ENCODE peak calls at places on chromosomes 1 and 21, in eight cellular contexts. H, I, R, G, B, A, U and F are unnamed samples.

GRCh38 chr1:19949016-19949415 is 25.6 kb upstream of the PLA2G2E start:
- DNase-seq in H (no peak), I (no peak), R (no peak), G (no peak), B (no peak), A (peak), U (peak), F (peak)

GRCh38 chr21:32056791-32057190 is 184.0 kb downstream of the HUNK start:
- DNase-seq in H (no peak), I (no peak), R (no peak), G (no peak), B (no peak), A (no peak), U (no peak), F (no peak)

GRCh38 chr1:115275216-115275615 is 62.8 kb downstream of the NGF start:
- DNase-seq in H (no peak), I (peak), R (no peak), G (no peak), B (no peak), A (no peak), U (no peak), F (peak)

GRCh38 chr1:36109041-36109679 is 15.9 kb downstream of the COL8A2 start:
- DNase-seq in H (no peak), I (no peak), R (no peak), G (no peak), B (no peak), A (no peak), U (peak), F (peak)

GRCh38 chr1:56258395-56258794 is 321.0 kb downstream of the PLPP3 start:
- DNase-seq in H (no peak), I (no peak), R (no peak), G (no peak), B (no peak), A (no peak), U (no peak), F (no peak)

GRCh38 chr1:200353232-200353631 is 56.6 kb downstream of the ZNF281 start:
- DNase-seq in H (no peak), I (no peak), R (no peak), G (no peak), B (no peak), A (no peak), U (no peak), F (peak)

GRCh38 chr1:7705048-7705907 is 65.8 kb upstream of the VAMP3 start:
- DNase-seq in H (peak), I (no peak), R (no peak), G (peak), B (peak), A (no peak), U (no peak), F (no peak)

GRCh38 chr21:32592929-32593502 is 7.7 kb upstream of the TCP10L start:
- DNase-seq in H (no peak), I (no peak), R (no peak), G (peak), B (no peak), A (no peak), U (no peak), F (no peak)

GRCh38 chr21:35401476-35401875 is 352.4 kb upstream of the RUNX1 start:
- DNase-seq in H (no peak), I (no peak), R (no peak), G (no peak), B (no peak), A (no peak), U (no peak), F (no peak)

GRCh38 chr1:176789571-176790090 is 326.7 kb downstream of the PAPPA2 start:
- DNase-seq in H (no peak), I (no peak), R (no peak), G (no peak), B (no peak), A (no peak), U (peak), F (peak)

GRCh38 chr1:169878498-169878897 is 15.2 kb downstream of the SCYL3 start:
- DNase-seq in H (no peak), I (no peak), R (no peak), G (no peak), B (no peak), A (no peak), U (no peak), F (no peak)

GRCh38 chr1:79688932-79689331 is 682.4 kb upstream of the ADGRL4 start:
- DNase-seq in H (no peak), I (no peak), R (no peak), G (no peak), B (no peak), A (no peak), U (no peak), F (no peak)

GRCh38 chr1:18922319-18922726 is 20.0 kb upstream of the ALDH4A1 start:
- DNase-seq in H (peak), I (no peak), R (peak), G (peak), B (no peak), A (peak), U (peak), F (peak)

GRCh38 chr21:45865106-45865835 is 116.3 kb upstream of the COL6A1 start:
- DNase-seq in H (peak), I (no peak), R (no peak), G (no peak), B (no peak), A (no peak), U (peak), F (peak)

GRCh38 chr1:77874804-77875445 is 13.5 kb upstream of the NEXN start:
- DNase-seq in H (no peak), I (no peak), R (no peak), G (no peak), B (no peak), A (no peak), U (peak), F (peak)

GRCh38 chr1:29974345-29974744 is 738.0 kb downstream of the PTPRU start:
- DNase-seq in H (no peak), I (peak), R (no peak), G (no peak), B (no peak), A (no peak), U (peak), F (peak)

GRCh38 chr1:221712198-221712684 is 29.6 kb downstream of the DUSP10 start:
- DNase-seq in H (no peak), I (peak), R (no peak), G (no peak), B (no peak), A (no peak), U (peak), F (peak)

GRCh38 chr1:22533244-22533643 is 30.0 kb upstream of the EPHA8 start:
- DNase-seq in H (no peak), I (no peak), R (no peak), G (no peak), B (peak), A (no peak), U (no peak), F (no peak)

GRCh38 chr1:147549526-147549925 is 8.2 kb downstream of the BCL9 start:
- DNase-seq in H (no peak), I (no peak), R (no peak), G (no peak), B (no peak), A (no peak), U (no peak), F (no peak)

GRCh38 chr1:151530461-151530860 is 9.6 kb upstream of the TUFT1 start:
- DNase-seq in H (peak), I (no peak), R (no peak), G (no peak), B (no peak), A (no peak), U (no peak), F (no peak)

GRCh38 chr1:117205368-117205767 is 5.4 kb downstream of the VTCN1 start:
- DNase-seq in H (no peak), I (no peak), R (no peak), G (no peak), B (no peak), A (no peak), U (no peak), F (no peak)

GRCh38 chr1:234221601-234222000 is 151.7 kb upstream of the COA6 start:
- DNase-seq in H (no peak), I (no peak), R (no peak), G (no peak), B (no peak), A (no peak), U (no peak), F (no peak)

GRCh38 chr1:219576931-219577330 is 36.0 kb downstream of the ZC3H11B start:
- DNase-seq in H (no peak), I (no peak), R (no peak), G (no peak), B (no peak), A (no peak), U (no peak), F (no peak)

GRCh38 chr1:238681021-238681420 is 705.3 kb upstream of the CHRM3 start:
- DNase-seq in H (no peak), I (no peak), R (no peak), G (no peak), B (no peak), A (no peak), U (peak), F (peak)

GRCh38 chr1:199821029-199821779 is 206.3 kb upstream of the NR5A2 start:
- DNase-seq in H (no peak), I (no peak), R (no peak), G (no peak), B (no peak), A (no peak), U (no peak), F (peak)

GRCh38 chr1:4597020-4597419 is 57.4 kb upstream of the AJAP1 start:
- DNase-seq in H (peak), I (no peak), R (no peak), G (no peak), B (no peak), A (no peak), U (no peak), F (no peak)

GRCh38 chr1:209697082-209697481 is 7.6 kb upstream of the HSD11B1 start:
- DNase-seq in H (no peak), I (no peak), R (no peak), G (no peak), B (no peak), A (no peak), U (peak), F (peak)

GRCh38 chr1:155082301-155082940 is 3.8 kb downstream of the EFNA3 start:
- DNase-seq in H (no peak), I (no peak), R (no peak), G (no peak), B (no peak), A (no peak), U (no peak), F (no peak)

GRCh38 chr21:44875341-44875740 is 1.9 kb upstream of the PTTG1IP start:
- DNase-seq in H (no peak), I (peak), R (no peak), G (no peak), B (no peak), A (no peak), U (peak), F (peak)

GRCh38 chr1:234781241-234782056 is 171.5 kb upstream of the IRF2BP2 start:
- DNase-seq in H (peak), I (no peak), R (no peak), G (no peak), B (no peak), A (no peak), U (no peak), F (no peak)

GRCh38 chr21:34242973-34243372 is 120.8 kb upstream of the KCNE2 start:
- DNase-seq in H (no peak), I (no peak), R (no peak), G (no peak), B (no peak), A (no peak), U (no peak), F (no peak)

DNA sequence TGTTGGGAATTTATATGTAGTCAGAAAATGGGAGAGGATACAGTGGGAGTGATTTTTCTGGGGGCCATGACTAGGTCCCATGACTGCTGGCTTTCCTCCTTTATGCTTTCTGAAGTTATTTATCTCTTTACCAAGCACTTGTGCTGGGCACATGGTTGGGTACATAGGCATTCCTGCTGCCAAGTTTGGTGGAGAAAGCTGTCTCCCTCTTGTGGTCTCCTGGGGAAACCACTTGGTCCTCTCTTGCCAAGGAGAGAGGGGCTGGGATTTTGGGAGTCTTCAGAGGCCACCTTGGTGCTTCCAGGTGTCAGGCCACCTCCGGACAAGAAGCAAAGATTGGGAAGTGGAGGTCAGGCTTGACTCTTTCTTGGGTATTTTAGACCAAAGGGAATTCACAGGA is 120.2 kb upstream of the KCNE2 start:
- DNase-seq in H (no peak), I (peak), R (no peak), G (no peak), B (peak), A (peak), U (peak), F (peak)
- TF ChIP-seq CTCF in H (no peak), I (peak), R (no peak), G (no peak), B (peak), A (peak), U (peak), F (peak)

DNA sequence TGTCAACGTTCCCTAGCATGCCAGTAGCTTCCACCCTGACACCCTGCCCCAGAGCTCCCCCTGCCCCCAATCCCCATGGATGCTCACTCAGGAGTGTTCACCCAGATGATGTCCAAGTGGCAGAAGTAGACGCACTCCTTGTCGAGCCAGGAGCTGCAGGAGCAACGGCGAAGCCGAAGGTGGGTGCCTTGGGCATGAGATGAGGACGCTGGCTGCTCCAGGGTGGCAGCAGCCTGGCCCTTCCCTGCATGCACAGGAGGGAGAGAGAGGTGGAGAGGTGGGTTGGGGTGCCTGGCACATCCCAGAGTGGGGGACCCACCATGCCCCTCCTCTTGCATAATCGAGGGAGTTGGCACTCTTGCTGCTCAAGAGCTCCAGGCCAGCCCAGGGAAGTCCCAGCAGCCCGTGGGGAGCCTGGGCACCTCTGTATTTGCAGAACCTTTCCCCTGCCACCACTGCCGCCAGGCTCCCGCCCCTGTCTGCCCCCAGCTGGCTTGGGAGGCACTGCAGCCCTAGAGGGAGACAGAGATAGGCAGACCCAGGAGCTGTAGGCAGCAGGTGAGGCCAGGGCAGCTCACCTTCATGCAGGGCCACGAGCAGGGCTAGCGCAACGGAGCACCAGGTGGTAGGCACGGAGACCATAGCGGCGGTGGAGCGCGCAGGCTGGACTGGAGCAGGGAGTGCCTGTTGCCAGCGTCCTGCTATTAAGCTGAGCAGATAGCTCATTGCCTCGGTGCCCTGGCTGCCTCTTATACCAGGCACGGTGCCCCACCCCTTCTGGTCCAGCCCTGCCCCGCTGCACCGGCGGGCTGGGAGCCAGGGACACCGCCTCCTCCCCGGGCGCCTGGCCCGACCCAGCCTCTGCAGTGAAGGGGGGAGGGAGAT is at the start of gene EDN2:
- DNase-seq in H (no peak), I (no peak), R (peak), G (no peak), B (peak), A (peak), U (no peak), F (no peak)
- TF ChIP-seq CTCF in H (no peak), I (peak), R (peak), G (no peak), B (peak), A (no peak), U (peak), F (peak)

GRCh38 chr1:91548382-91549040 is 47.9 kb downstream of the CDC7 start:
- DNase-seq in H (no peak), I (peak), R (no peak), G (no peak), B (no peak), A (no peak), U (no peak), F (no peak)

GRCh38 chr1:91545506-91546300 is 45.1 kb downstream of the CDC7 start:
- DNase-seq in H (peak), I (no peak), R (no peak), G (no peak), B (no peak), A (no peak), U (no peak), F (no peak)

GRCh38 chr1:91546301-91546581 is 45.6 kb downstream of the CDC7 start:
- DNase-seq in H (peak), I (no peak), R (no peak), G (no peak), B (no peak), A (no peak), U (no peak), F (no peak)

GRCh38 chr1:91549041-91549735 is 48.5 kb downstream of the CDC7 start:
- DNase-seq in H (no peak), I (peak), R (no peak), G (no peak), B (no peak), A (no peak), U (no peak), F (no peak)

GRCh38 chr1:91546876-91547275 is 46.2 kb downstream of the CDC7 start:
- DNase-seq in H (peak), I (no peak), R (no peak), G (no peak), B (no peak), A (no peak), U (no peak), F (no peak)
- TF ChIP-seq CTCF in H (no peak), I (no peak), R (no peak), G (peak), B (no peak), A (no peak), U (no peak), F (no peak)

GRCh38 chr21:15895142-15896106 is 165.6 kb downstream of the USP25 start:
- DNase-seq in H (peak), I (no peak), R (no peak), G (no peak), B (no peak), A (no peak), U (peak), F (peak)

GRCh38 chr21:15893902-15894301 is 164.1 kb downstream of the USP25 start:
- DNase-seq in H (no peak), I (no peak), R (no peak), G (no peak), B (no peak), A (no peak), U (no peak), F (no peak)

GRCh38 chr21:15896501-15896900 is 166.7 kb downstream of the USP25 start:
- DNase-seq in H (no peak), I (no peak), R (no peak), G (no peak), B (no peak), A (no peak), U (no peak), F (no peak)

DNA sequence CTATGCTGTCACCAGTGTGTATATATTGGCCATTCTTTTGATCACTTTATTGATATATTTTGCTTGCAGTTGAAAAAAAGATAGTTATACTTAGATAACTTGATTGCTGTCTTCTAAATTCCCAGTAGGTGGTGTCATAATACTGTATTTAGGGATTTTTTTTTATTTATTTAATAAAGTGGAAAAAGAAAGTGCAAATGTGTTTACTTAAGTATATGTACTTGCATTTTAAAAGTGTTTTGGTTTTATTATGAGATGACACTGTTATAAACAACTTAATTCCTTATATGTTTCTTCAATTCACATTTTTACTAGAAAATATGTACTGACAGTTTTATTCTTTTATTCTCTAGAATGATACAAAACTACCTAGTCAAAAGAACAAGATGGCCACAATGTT is 164.8 kb downstream of the USP25 start:
- DNase-seq in H (no peak), I (no peak), R (no peak), G (no peak), B (no peak), A (no peak), U (peak), F (peak)
- TF ChIP-seq CTCF in H (no peak), I (no peak), R (peak), G (peak), B (peak), A (no peak), U (peak), F (peak)

GRCh38 chr1:65063025-65063424 is 85.0 kb upstream of the AK4 start:
- DNase-seq in H (no peak), I (peak), R (no peak), G (no peak), B (no peak), A (no peak), U (no peak), F (no peak)
- TF ChIP-seq CTCF in H (no peak), I (peak), R (no peak), G (no peak), B (no peak), A (no peak), U (no peak), F (no peak)

GRCh38 chr1:44170281-44170823 is 28.9 kb upstream of the KLF18 start:
- DNase-seq in H (no peak), I (no peak), R (no peak), G (no peak), B (no peak), A (no peak), U (peak), F (peak)
- TF ChIP-seq CTCF in H (no peak), I (no peak), R (no peak), G (no peak), B (no peak), A (no peak), U (no peak), F (peak)

GRCh38 chr21:38787461-38788274 is 18.1 kb upstream of the ETS2 start:
- DNase-seq in H (no peak), I (peak), R (no peak), G (no peak), B (peak), A (peak), U (peak), F (peak)
- TF ChIP-seq CTCF in H (no peak), I (no peak), R (no peak), G (no peak), B (no peak), A (no peak), U (no peak), F (no peak)

GRCh38 chr1:192807221-192807967 is 1.4 kb upstream of the RGS2 start:
- DNase-seq in H (no peak), I (peak), R (no peak), G (no peak), B (no peak), A (no peak), U (peak), F (peak)

GRCh38 chr1:192807968-192808587 is 761 bp upstream of the RGS2 start:
- DNase-seq in H (no peak), I (no peak), R (no peak), G (no peak), B (peak), A (no peak), U (peak), F (peak)

GRCh38 chr1:192809286-192810252 is 730 bp downstream of the RGS2 start:
- DNase-seq in H (peak), I (peak), R (no peak), G (peak), B (peak), A (peak), U (peak), F (peak)

GRCh38 chr1:192810253-192810880 is 1.5 kb downstream of the RGS2 start:
- DNase-seq in H (no peak), I (peak), R (no peak), G (peak), B (no peak), A (peak), U (peak), F (peak)

GRCh38 chr1:192808588-192809285 is at the start of gene RGS2:
- DNase-seq in H (peak), I (peak), R (peak), G (peak), B (peak), A (peak), U (peak), F (peak)
- TF ChIP-seq CTCF in H (no peak), I (no peak), R (peak), G (no peak), B (no peak), A (no peak), U (no peak), F (no peak)

GRCh38 chr21:28561772-28562171 is 430.9 kb downstream of the LTN1 start:
- DNase-seq in H (no peak), I (no peak), R (no peak), G (no peak), B (no peak), A (no peak), U (no peak), F (no peak)
- TF ChIP-seq CTCF in H (no peak), I (no peak), R (no peak), G (no peak), B (no peak), A (no peak), U (no peak), F (no peak)

GRCh38 chr1:63466759-63467158 is 56.3 kb downstream of the ITGB3BP start:
- DNase-seq in H (no peak), I (no peak), R (no peak), G (no peak), B (no peak), A (no peak), U (no peak), F (no peak)
- TF ChIP-seq CTCF in H (no peak), I (no peak), R (no peak), G (no peak), B (no peak), A (no peak), U (peak), F (peak)